ENCODE peak calls at places on chromosomes 2 and 18, in ten cellular contexts. R is SK-N-SH, Q is left ventricle myocardium inferior, I is mammary epithelial cell, O is neural progenitor cell, B is esophagus squamous epithelium, J is IMR-90, F is DND-41, D is colonic mucosa, T is Peyer's patch. K is an unnamed sample.
A peak's percentile ranks its signal among the peaks of the same experiment; 100 is the strongest.

GRCh38 chr2:54432181-54433020 is 23.7 kb upstream of the SPTBN1 start:
- DNase-seq in R (no peak), Q (no peak), I (no peak), O (no peak), B (no peak), J (no peak), F (no peak), D (no peak), T (no peak), K (no peak)

GRCh38 chr2:236578980-236579745 is 9.5 kb downstream of the ACKR3 start:
- DNase-seq in R (no peak), Q (no peak), I (no peak), O (no peak), B (no peak), J (no peak), F (no peak), D (no peak), T (no peak), K (no peak)

GRCh38 chr2:161418715-161419337 is 2.7 kb downstream of the TBR1 start:
- DNase-seq in R (peak; percentile 77), Q (no peak), I (no peak), O (peak; percentile 82), B (no peak), J (peak; percentile 10), F (no peak), D (peak; percentile 29), T (no peak), K (no peak)

GRCh38 chr2:10923965-10924364 is 12.2 kb downstream of the KCNF1 start:
- DNase-seq in R (no peak), Q (no peak), I (no peak), O (no peak), B (no peak), J (no peak), F (no peak), D (no peak), T (no peak), K (peak; percentile 35)

GRCh38 chr2:164792316-164793127 is 49.1 kb downstream of the COBLL1 start:
- DNase-seq in R (no peak), Q (no peak), I (no peak), O (no peak), B (no peak), J (no peak), F (no peak), D (no peak), T (no peak), K (no peak)

GRCh38 chr2:100106460-100106859 is 35.9 kb downstream of the AFF3 start:
- DNase-seq in R (no peak), Q (peak; percentile 31), I (no peak), O (peak; percentile 45), B (no peak), J (peak; percentile 45), F (no peak), D (no peak), T (no peak), K (no peak)

GRCh38 chr2:74602553-74603281 is 45.4 kb downstream of the M1AP start:
- DNase-seq in R (no peak), Q (no peak), I (peak; percentile 79), O (no peak), B (no peak), J (peak; percentile 55), F (no peak), D (no peak), T (no peak), K (no peak)

GRCh38 chr2:208266641-208267335 is 733 bp downstream of the PIKFYVE start:
- DNase-seq in R (no peak), Q (no peak), I (peak; percentile 11), O (no peak), B (no peak), J (peak; percentile 41), F (no peak), D (no peak), T (no peak), K (no peak)

GRCh38 chr2:133848111-133848649 is 279.9 kb upstream of the NCKAP5 start:
- DNase-seq in R (no peak), Q (no peak), I (no peak), O (no peak), B (no peak), J (no peak), F (no peak), D (no peak), T (no peak), K (no peak)

GRCh38 chr2:133847591-133847990 is 279.3 kb upstream of the NCKAP5 start:
- DNase-seq in R (no peak), Q (no peak), I (no peak), O (no peak), B (no peak), J (no peak), F (no peak), D (no peak), T (no peak), K (no peak)

GRCh38 chr2:133844214-133844892 is 276.1 kb upstream of the NCKAP5 start:
- DNase-seq in R (peak; percentile 78), Q (peak; percentile 48), I (peak; percentile 73), O (peak; percentile 86), B (no peak), J (peak; percentile 88), F (peak; percentile 63), D (peak; percentile 76), T (peak; percentile 59), K (peak; percentile 60)

GRCh38 chr2:133849341-133849740 is 281.1 kb upstream of the NCKAP5 start:
- DNase-seq in R (no peak), Q (no peak), I (peak; percentile 54), O (no peak), B (no peak), J (no peak), F (no peak), D (no peak), T (no peak), K (no peak)

DNA sequence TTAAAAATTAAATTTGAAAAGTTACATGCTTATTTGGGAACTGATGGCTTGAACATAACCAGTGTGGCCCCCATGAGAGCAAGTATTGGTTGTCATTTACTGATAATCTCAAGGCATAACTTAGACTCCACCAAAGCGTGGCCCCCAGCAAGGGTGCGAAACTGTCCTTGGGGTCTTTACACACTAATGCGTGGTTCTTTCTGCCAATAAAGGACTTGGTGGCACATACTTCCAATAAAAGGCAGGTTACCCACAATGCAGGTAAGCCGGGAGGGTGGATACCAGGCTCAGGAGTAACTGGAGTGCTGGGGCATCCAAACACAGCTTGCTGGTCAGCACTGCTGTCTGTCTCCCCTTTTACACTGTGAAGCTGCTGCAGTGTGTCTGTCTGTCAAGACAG is 278.2 kb upstream of the NCKAP5 start:
- DNase-seq in R (no peak), Q (no peak), I (no peak), O (no peak), B (no peak), J (no peak), F (no peak), D (no peak), T (no peak), K (no peak)
- TF ChIP-seq CTCF in R (no peak), Q (no peak), I (no peak), O (no peak), B (no peak), J (no peak), F (no peak), D (no peak), T (no peak), K (no peak)

GRCh38 chr2:29644949-29645348 is 276.4 kb downstream of the ALK start:
- DNase-seq in R (no peak), Q (no peak), I (no peak), O (no peak), B (no peak), J (no peak), F (no peak), D (no peak), T (no peak), K (no peak)

GRCh38 chr2:29638641-29639040 is 282.7 kb downstream of the ALK start:
- DNase-seq in R (no peak), Q (no peak), I (no peak), O (no peak), B (no peak), J (no peak), F (no peak), D (no peak), T (no peak), K (no peak)

GRCh38 chr2:29634918-29635317 is 286.5 kb downstream of the ALK start:
- DNase-seq in R (no peak), Q (no peak), I (no peak), O (no peak), B (no peak), J (no peak), F (no peak), D (no peak), T (no peak), K (no peak)

DNA sequence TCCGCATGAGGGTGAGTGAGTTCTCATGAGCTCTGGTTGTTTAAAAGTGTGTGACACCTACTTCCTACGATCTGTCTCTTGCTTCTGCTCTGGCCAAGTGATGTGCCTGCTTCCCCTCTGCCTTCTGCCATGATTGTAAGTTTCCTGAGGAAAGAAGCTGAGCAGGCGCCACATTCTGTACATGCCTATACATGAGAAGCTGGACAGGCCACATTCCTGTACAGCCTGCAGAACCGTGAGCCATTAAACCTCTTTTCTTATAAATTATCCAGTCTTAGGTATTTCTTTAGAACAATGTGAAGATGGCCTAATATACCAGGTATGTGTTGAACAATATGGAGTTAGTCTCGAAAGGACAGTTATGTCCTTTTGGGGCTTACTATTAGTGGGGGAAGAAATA is 281.0 kb downstream of the ALK start:
- DNase-seq in R (no peak), Q (no peak), I (peak; percentile 38), O (no peak), B (no peak), J (no peak), F (no peak), D (no peak), T (no peak), K (no peak)
- H3K27me3 ChIP-seq in R (no peaks in the 10 kb centered on the region), Q (peaks cover 5% of the 10 kb centered on the region), I (no peaks in the 10 kb centered on the region), O (no peaks in the 10 kb centered on the region), B (no peaks in the 10 kb centered on the region), J (no peaks in the 10 kb centered on the region), F (peaks cover 4% of the 10 kb centered on the region), D (no peaks in the 10 kb centered on the region), T (no peaks in the 10 kb centered on the region), K (no peaks in the 10 kb centered on the region)

DNA sequence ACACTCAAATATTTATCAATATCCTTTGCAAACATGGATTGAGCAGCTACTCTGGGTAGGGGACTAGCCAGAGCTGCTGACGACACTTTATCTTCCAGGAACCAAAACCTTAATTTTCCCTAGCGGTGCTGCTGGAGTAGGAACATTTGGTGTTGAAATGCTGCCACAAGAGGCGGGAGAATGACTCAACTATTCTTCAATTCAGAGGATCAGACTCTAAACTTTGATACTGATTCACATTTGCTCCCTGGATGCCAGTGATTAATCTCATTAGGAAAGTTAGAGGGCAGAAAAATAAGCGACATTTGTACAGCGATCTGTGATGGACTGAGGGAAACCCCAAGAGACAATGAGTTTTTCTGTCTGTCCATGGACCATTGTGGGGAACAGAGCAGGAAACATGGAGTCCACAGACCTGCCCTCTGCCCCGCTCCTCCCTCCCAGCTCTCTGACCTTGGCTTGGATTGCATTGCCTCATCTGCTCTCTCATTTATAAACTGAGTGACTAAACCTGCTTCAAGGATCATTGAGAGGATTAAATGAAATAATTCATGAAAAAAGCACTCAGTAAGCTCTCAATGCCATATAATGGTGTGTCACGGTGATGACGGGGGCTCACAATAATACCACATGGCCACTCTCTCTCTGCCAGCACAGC is 12.6 kb upstream of the EPB41L3 start:
- DNase-seq in R (no peak), Q (no peak), I (no peak), O (no peak), B (no peak), J (peak; percentile 67), F (no peak), D (no peak), T (no peak), K (no peak)
- TF ChIP-seq CTCF in R (no peak), Q (no peak), I (no peak), O (no peak), B (no peak), J (peak; percentile 2), F (no peak), D (no peak), T (no peak), K (no peak)

GRCh38 chr18:34978533-34978893 is 62.7 kb upstream of the MAPRE2 start:
- DNase-seq in R (no peak), Q (no peak), I (no peak), O (no peak), B (no peak), J (no peak), F (no peak), D (no peak), T (no peak), K (no peak)

GRCh38 chr18:34981487-34981886 is 59.7 kb upstream of the MAPRE2 start:
- DNase-seq in R (no peak), Q (no peak), I (no peak), O (no peak), B (no peak), J (no peak), F (no peak), D (no peak), T (no peak), K (no peak)

GRCh38 chr18:34976899-34977786 is 64.1 kb upstream of the MAPRE2 start:
- DNase-seq in R (peak; percentile 86), Q (peak; percentile 81), I (no peak), O (peak; percentile 78), B (peak; percentile 9), J (peak; percentile 19), F (peak; percentile 82), D (peak; percentile 95), T (peak; percentile 93), K (peak; percentile 73)

GRCh38 chr18:34977787-34978532 is 63.3 kb upstream of the MAPRE2 start:
- DNase-seq in R (peak; percentile 39), Q (peak; percentile 37), I (peak; percentile 66), O (peak; percentile 62), B (peak; percentile 2), J (peak; percentile 6), F (peak; percentile 68), D (peak; percentile 82), T (peak; percentile 79), K (peak; percentile 14)

GRCh38 chr18:34978953-34979608 is 62.1 kb upstream of the MAPRE2 start:
- DNase-seq in R (peak; percentile 51), Q (peak; percentile 34), I (peak; percentile 98), O (peak; percentile 47), B (no peak), J (peak; percentile 95), F (peak; percentile 48), D (peak; percentile 77), T (peak; percentile 70), K (peak; percentile 75)
- H3K27me3 ChIP-seq in R (peaks cover 23% of the 10 kb centered on the region), Q (no peaks in the 10 kb centered on the region), I (peaks cover 15% of the 10 kb centered on the region), O (peaks cover 70% of the 10 kb centered on the region), B (peaks cover 41% of the 10 kb centered on the region), J (peaks cover 20% of the 10 kb centered on the region), F (peaks cover 42% of the 10 kb centered on the region), D (no peaks in the 10 kb centered on the region), T (no peaks in the 10 kb centered on the region), K (no peaks in the 10 kb centered on the region)